ENCODE peak calls at places on chromosomes 1 and 21, in ten cellular contexts. D, M, S, X, Z, L, B, T, Q and V are unnamed samples.

GRCh38 chr21:36980280-36981048 is 14.0 kb upstream of the HLCS start:
- DNase-seq in D (no peak), M (peak; percentile 38), S (no peak), X (no peak), Z (peak; percentile 32), L (peak; percentile 60), B (peak; percentile 66), T (no peak), Q (peak; percentile 27), V (no peak)

GRCh38 chr1:46991083-46991923 is 32.2 kb upstream of the CYP4X1 start:
- DNase-seq in D (no peak), M (no peak), S (no peak), X (peak; percentile 26), Z (no peak), L (no peak), B (peak; percentile 38), T (no peak), Q (peak; percentile 0), V (no peak)

GRCh38 chr1:85611856-85612255 is 31.3 kb downstream of the CCN1 start:
- DNase-seq in D (no peak), M (no peak), S (no peak), X (no peak), Z (no peak), L (peak; percentile 64), B (no peak), T (no peak), Q (peak; percentile 99), V (no peak)

GRCh38 chr1:243814718-243815117 is 35.3 kb downstream of the AKT3 start:
- DNase-seq in D (no peak), M (no peak), S (no peak), X (no peak), Z (no peak), L (no peak), B (no peak), T (no peak), Q (no peak), V (no peak)

GRCh38 chr21:45991606-45992301 is 10.2 kb downstream of the COL6A1 start:
- DNase-seq in D (no peak), M (peak; percentile 1), S (no peak), X (no peak), Z (peak; percentile 44), L (no peak), B (no peak), T (peak; percentile 20), Q (no peak), V (no peak)

GRCh38 chr1:183954496-183954895 is 83.0 kb downstream of the COLGALT2 start:
- DNase-seq in D (no peak), M (no peak), S (no peak), X (no peak), Z (no peak), L (no peak), B (no peak), T (no peak), Q (no peak), V (no peak)

GRCh38 chr1:186208405-186209129 is 166.5 kb downstream of the TPR start:
- DNase-seq in D (no peak), M (no peak), S (no peak), X (no peak), Z (no peak), L (no peak), B (no peak), T (no peak), Q (peak; percentile 66), V (no peak)

GRCh38 chr1:33070628-33071027 is 10.3 kb upstream of the AZIN2 start:
- DNase-seq in D (no peak), M (no peak), S (no peak), X (no peak), Z (no peak), L (no peak), B (no peak), T (no peak), Q (no peak), V (no peak)

GRCh38 chr1:77282187-77282865 is 507 bp downstream of the AK5 start:
- DNase-seq in D (peak; percentile 50), M (peak; percentile 37), S (no peak), X (peak; percentile 57), Z (peak; percentile 31), L (no peak), B (peak; percentile 51), T (no peak), Q (peak; percentile 23), V (peak; percentile 21)

GRCh38 chr1:114336360-114336759 is 174.6 kb downstream of the TRIM33 start:
- DNase-seq in D (no peak), M (no peak), S (no peak), X (no peak), Z (no peak), L (no peak), B (no peak), T (no peak), Q (no peak), V (no peak)

GRCh38 chr1:42419449-42419848 is 36.4 kb downstream of the ZMYND12 start:
- DNase-seq in D (no peak), M (no peak), S (no peak), X (no peak), Z (no peak), L (no peak), B (peak; percentile 50), T (peak; percentile 36), Q (peak; percentile 28), V (peak; percentile 17)

GRCh38 chr1:205861540-205861939 is 11.6 kb upstream of the PM20D1 start:
- DNase-seq in D (no peak), M (no peak), S (no peak), X (no peak), Z (no peak), L (no peak), B (no peak), T (no peak), Q (no peak), V (no peak)

GRCh38 chr1:151167116-151167515 is 1.2 kb downstream of the SCNM1 start:
- DNase-seq in D (no peak), M (no peak), S (no peak), X (no peak), Z (no peak), L (no peak), B (no peak), T (no peak), Q (no peak), V (no peak)

GRCh38 chr1:185819798-185820197 is 85.6 kb downstream of the HMCN1 start:
- DNase-seq in D (no peak), M (no peak), S (peak; percentile 54), X (no peak), Z (no peak), L (no peak), B (no peak), T (no peak), Q (no peak), V (no peak)

GRCh38 chr1:53541263-53541625 is 82.0 kb downstream of the DMRTB1 start:
- DNase-seq in D (no peak), M (no peak), S (no peak), X (no peak), Z (no peak), L (no peak), B (no peak), T (no peak), Q (no peak), V (no peak)

GRCh38 chr1:63742526-63742925 is 31.3 kb upstream of the ROR1 start:
- DNase-seq in D (no peak), M (no peak), S (no peak), X (no peak), Z (no peak), L (no peak), B (no peak), T (no peak), Q (no peak), V (no peak)

GRCh38 chr1:55150880-55151582 is 64.1 kb downstream of the USP24 start:
- DNase-seq in D (no peak), M (no peak), S (no peak), X (no peak), Z (no peak), L (no peak), B (no peak), T (no peak), Q (no peak), V (no peak)

GRCh38 chr1:197435224-197435623 is 167.2 kb downstream of the CRB1 start:
- DNase-seq in D (no peak), M (no peak), S (no peak), X (no peak), Z (no peak), L (no peak), B (no peak), T (no peak), Q (no peak), V (no peak)

GRCh38 chr1:246151796-246152434 is 355.2 kb downstream of the SMYD3 start:
- DNase-seq in D (no peak), M (no peak), S (no peak), X (peak; percentile 6), Z (no peak), L (no peak), B (peak; percentile 81), T (no peak), Q (peak; percentile 15), V (no peak)

GRCh38 chr1:116807394-116807793 is 53.2 kb downstream of the CD2 start:
- DNase-seq in D (no peak), M (no peak), S (no peak), X (no peak), Z (no peak), L (no peak), B (no peak), T (no peak), Q (no peak), V (no peak)

GRCh38 chr1:208225954-208226937 is 17.9 kb downstream of the PLXNA2 start:
- DNase-seq in D (no peak), M (no peak), S (no peak), X (peak; percentile 30), Z (no peak), L (no peak), B (no peak), T (no peak), Q (no peak), V (no peak)

GRCh38 chr1:170664828-170665617 is 1.1 kb downstream of the PRRX1 start:
- DNase-seq in D (no peak), M (peak; percentile 53), S (no peak), X (peak; percentile 34), Z (no peak), L (no peak), B (peak; percentile 12), T (no peak), Q (peak; percentile 30), V (no peak)

GRCh38 chr1:92577251-92577895 is 90.6 kb upstream of the GFI1 start:
- DNase-seq in D (no peak), M (no peak), S (no peak), X (no peak), Z (no peak), L (no peak), B (no peak), T (no peak), Q (peak; percentile 61), V (no peak)

GRCh38 chr1:39738622-39739366 is at the start of gene PPIE:
- DNase-seq in D (peak; percentile 86), M (peak; percentile 78), S (peak; percentile 95), X (peak; percentile 96), Z (peak; percentile 85), L (peak; percentile 92), B (peak; percentile 100), T (peak; percentile 93), Q (peak; percentile 86), V (peak; percentile 96)

GRCh38 chr21:36494557-36494956 is 14.6 kb upstream of the CLDN14 start:
- DNase-seq in D (no peak), M (no peak), S (no peak), X (no peak), Z (no peak), L (no peak), B (no peak), T (no peak), Q (no peak), V (no peak)

GRCh38 chr1:2597441-2598328 is 11.1 kb downstream of the PRXL2B start:
- DNase-seq in D (peak; percentile 34), M (no peak), S (peak; percentile 92), X (no peak), Z (no peak), L (no peak), B (no peak), T (no peak), Q (no peak), V (no peak)

GRCh38 chr1:229253170-229253974 is 17.5 kb upstream of the RAB4A start:
- DNase-seq in D (no peak), M (no peak), S (no peak), X (no peak), Z (no peak), L (no peak), B (peak; percentile 96), T (no peak), Q (peak; percentile 83), V (no peak)

GRCh38 chr1:54795100-54795665 is 5.9 kb downstream of the TTC22 start:
- DNase-seq in D (no peak), M (no peak), S (no peak), X (no peak), Z (no peak), L (no peak), B (no peak), T (no peak), Q (no peak), V (no peak)